ENCODE peak calls at places on chromosome 3, in seven cellular contexts. F is HCT116, E is H7, J is lower lobe of right lung, P is HFF-Myc, Q is neural progenitor cell, U is lung. L is an unnamed sample.

GRCh38 chr3:149559989-149560388 is 85.5 kb downstream of the TM4SF4 start:
- DNase-seq in U (no peak), F (no peak), P (no peak), J (no peak), Q (no peak), E (no peak), L (no peak)

GRCh38 chr3:154795582-154795981 is 284.5 kb upstream of the MME start:
- DNase-seq in P (no peak), E (no peak), J (no peak), U (no peak), Q (no peak), F (no peak), L (no peak)

GRCh38 chr3:53329933-53330332 is 17.4 kb downstream of the DCP1A start:
- DNase-seq in F (no peak), Q (no peak), J (no peak), E (no peak), P (no peak), U (no peak), L (no peak)

GRCh38 chr3:152355744-152356665 is 87.3 kb downstream of the MBNL1 start:
- DNase-seq in E (no peak), F (no peak), Q (no peak), U (no peak), J (no peak), P (no peak), L (no peak)

GRCh38 chr3:46206284-46206683 is 1.8 kb downstream of the CCR1 start:
- DNase-seq in Q (no peak), J (no peak), U (no peak), F (no peak), P (no peak), E (no peak), L (no peak)

GRCh38 chr3:182807056-182807455 is 13.8 kb downstream of the ATP11B start:
- DNase-seq in Q (no peak), F (no peak), E (no peak), U (no peak), J (no peak), P (no peak), L (no peak)

GRCh38 chr3:114417265-114417664 is 123.4 kb downstream of the TIGIT start:
- DNase-seq in Q (no peak), F (no peak), E (no peak), U (no peak), P (no peak), J (no peak), L (no peak)

GRCh38 chr3:164460851-164461250 is 617.4 kb downstream of the SI start:
- DNase-seq in U (no peak), E (no peak), J (no peak), F (no peak), P (no peak), Q (no peak), L (peak)

GRCh38 chr3:120420855-120421570 is 29.8 kb downstream of the FSTL1 start:
- DNase-seq in J (no peak), F (no peak), P (no peak), Q (no peak), E (no peak), U (no peak), L (no peak)

GRCh38 chr3:63685340-63685739 is 32.9 kb downstream of the SNTN start:
- DNase-seq in F (no peak), E (no peak), J (no peak), U (no peak), P (no peak), Q (no peak), L (no peak)

GRCh38 chr3:188082040-188082439 is 71.9 kb upstream of the LPP start:
- DNase-seq in U (no peak), J (no peak), P (no peak), E (no peak), Q (no peak), F (no peak), L (no peak)

GRCh38 chr3:142210144-142210543 is 15.2 kb downstream of the GK5 start:
- DNase-seq in E (peak), P (no peak), Q (peak), U (no peak), J (no peak), F (no peak), L (no peak)

GRCh38 chr3:51967384-51968174 is at the start of gene PCBP4:
- DNase-seq in E (peak), U (peak), P (no peak), Q (peak), F (no peak), J (peak), L (no peak)

GRCh38 chr3:176663376-176663775 is 533.9 kb downstream of the TBL1XR1 start:
- DNase-seq in U (no peak), Q (peak), E (no peak), F (no peak), P (no peak), J (no peak), L (no peak)

GRCh38 chr3:107430214-107431047 is 53.2 kb downstream of the CCDC54 start:
- DNase-seq in P (no peak), F (no peak), U (no peak), E (peak), Q (peak), J (no peak), L (peak)

GRCh38 chr3:152096280-152096679 is 172.4 kb upstream of the MBNL1 start:
- DNase-seq in F (no peak), P (no peak), E (no peak), U (no peak), J (no peak), Q (no peak), L (no peak)

GRCh38 chr3:52385157-52385556 is 59.7 kb downstream of the SEMA3G start:
- DNase-seq in F (peak), U (no peak), E (peak), J (no peak), P (no peak), Q (peak), L (peak)

GRCh38 chr3:34725774-34726173 is 913.6 kb upstream of the ARPP21 start:
- DNase-seq in J (no peak), Q (peak), E (no peak), F (no peak), P (no peak), U (no peak), L (no peak)

GRCh38 chr3:64176461-64176996 is 48.7 kb downstream of the PRICKLE2 start:
- DNase-seq in Q (no peak), U (no peak), F (no peak), E (no peak), P (no peak), J (no peak), L (no peak)

GRCh38 chr3:186882125-186882524 is 39.6 kb downstream of the ADIPOQ start:
- DNase-seq in E (no peak), Q (no peak), U (no peak), P (peak), F (no peak), J (no peak), L (peak)

GRCh38 chr3:179175358-179175757 is 27.2 kb downstream of the PIK3CA start:
- DNase-seq in E (no peak), J (no peak), F (no peak), P (no peak), U (no peak), Q (peak), L (no peak)

GRCh38 chr3:139302084-139302800 is 41.6 kb upstream of the MRPS22 start:
- DNase-seq in P (peak), J (no peak), F (peak), U (no peak), E (no peak), Q (no peak), L (no peak)

GRCh38 chr3:137759505-137759904 is 4.6 kb upstream of the SOX14 start:
- DNase-seq in J (no peak), U (no peak), F (no peak), Q (no peak), P (no peak), E (no peak), L (no peak)

GRCh38 chr3:183988216-183988790 is 29.4 kb downstream of the ABCC5 start:
- DNase-seq in J (no peak), U (no peak), Q (no peak), E (no peak), P (no peak), F (no peak), L (no peak)

GRCh38 chr3:161454615-161455014 is 42.0 kb upstream of the OTOL1 start:
- DNase-seq in F (no peak), J (no peak), E (no peak), P (no peak), Q (peak), U (no peak), L (no peak)

GRCh38 chr3:5038243-5038642 is 59.0 kb downstream of the BHLHE40 start:
- DNase-seq in F (no peak), Q (no peak), E (no peak), J (no peak), U (no peak), P (no peak), L (no peak)

GRCh38 chr3:19798324-19798723 is 135.7 kb downstream of the EFHB start:
- DNase-seq in P (no peak), E (no peak), Q (no peak), F (no peak), U (no peak), J (no peak), L (no peak)

GRCh38 chr3:194061421-194062029 is 74.4 kb upstream of the HES1 start:
- DNase-seq in Q (no peak), J (no peak), P (no peak), F (no peak), E (no peak), U (no peak), L (no peak)

GRCh38 chr3:148950806-148951205 is 40.5 kb upstream of the GYG1 start:
- DNase-seq in Q (no peak), E (peak), J (no peak), P (no peak), F (peak), U (no peak), L (peak)

GRCh38 chr3:36763111-36763849 is 1.1 kb downstream of the DCLK3 start:
- DNase-seq in P (no peak), Q (no peak), F (no peak), U (no peak), J (no peak), E (peak), L (no peak)
- H3K4me3 ChIP-seq in P (no peak), Q (peak), F (no peak), U (no peak), J (peak), E (peak), L (peak)

DNA sequence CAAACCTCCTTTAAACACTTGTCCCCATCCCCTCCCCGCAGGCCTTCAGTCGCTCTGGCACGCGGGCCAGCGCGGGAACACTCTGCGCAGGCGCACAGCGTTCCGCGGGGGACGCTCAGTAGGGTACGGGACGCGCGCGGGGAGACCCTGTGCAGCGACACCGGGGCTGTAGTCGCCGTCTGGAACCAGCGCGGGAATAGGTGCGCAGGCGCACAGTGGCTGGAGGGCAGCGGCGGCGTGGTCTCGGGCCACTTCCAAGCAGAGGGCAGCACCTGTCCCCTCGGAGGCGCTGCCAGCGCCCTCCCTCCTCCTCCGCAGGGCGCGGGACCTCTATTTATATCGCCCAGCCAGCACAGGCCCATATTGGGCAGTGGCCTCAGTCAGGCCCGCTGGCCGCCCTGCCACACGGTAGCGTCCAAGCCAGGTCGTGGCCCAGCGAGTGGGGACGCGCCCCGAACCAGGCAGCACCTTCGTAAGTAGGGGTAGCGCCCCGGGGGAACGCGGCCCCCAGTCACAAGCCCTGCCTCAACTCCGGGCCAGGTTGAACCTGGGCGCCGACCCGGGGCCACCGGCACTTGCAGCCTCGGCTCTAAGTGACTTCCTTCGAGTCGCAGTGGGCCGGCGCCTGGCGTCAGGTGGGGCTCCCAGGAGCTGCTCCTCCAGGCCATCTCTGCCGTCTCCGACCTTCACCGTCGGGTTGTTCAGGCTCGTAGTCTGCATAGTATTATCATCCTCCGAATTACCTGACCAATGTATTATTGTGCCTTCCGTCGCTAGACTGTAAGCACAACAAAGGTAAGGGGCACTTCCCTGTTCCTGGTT is at the start of gene KBTBD12:
- DNase-seq in Q (peak), U (peak), J (peak), F (no peak), E (peak), P (no peak), L (no peak)
- H3K4me3 ChIP-seq in Q (peak), U (peak), J (peak), F (no peak), E (peak), P (peak), L (no peak)

DNA sequence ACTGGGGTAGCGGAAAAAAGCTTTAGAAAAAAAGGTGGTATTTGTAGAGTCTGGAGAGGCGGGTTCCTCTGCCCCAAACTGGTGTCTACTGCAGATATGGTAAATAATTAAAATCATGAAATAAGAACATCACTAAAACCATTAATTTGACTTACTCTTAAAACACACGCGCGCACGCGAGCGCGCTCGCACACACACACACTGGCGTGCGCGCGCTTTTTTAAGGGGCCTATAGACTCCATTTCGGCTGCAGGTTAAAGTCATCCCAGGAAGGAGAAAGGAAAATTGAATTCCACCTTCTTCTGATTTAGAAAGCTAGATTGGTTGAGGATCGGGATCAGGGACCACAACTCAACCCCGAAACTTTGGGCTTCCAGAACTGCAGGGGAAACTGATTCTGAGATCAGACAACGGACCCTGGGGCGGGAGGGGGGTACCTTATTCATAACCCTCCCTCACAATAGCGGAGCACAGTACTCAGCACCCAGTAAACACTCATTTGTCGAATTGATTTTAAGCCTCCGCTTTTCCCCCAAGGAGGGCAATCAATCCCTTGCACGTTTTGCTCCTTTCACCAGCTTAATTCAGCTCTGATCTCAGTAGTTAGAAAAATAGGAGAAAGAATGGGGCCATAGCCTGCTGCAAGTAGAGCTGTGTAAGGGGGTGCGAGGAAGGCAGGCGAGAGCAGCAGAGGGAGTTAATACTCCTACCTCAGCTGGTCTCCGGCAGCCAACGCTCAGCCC is 510 bp upstream of the LRRC3B start:
- DNase-seq in F (no peak), P (no peak), J (no peak), E (peak), Q (peak), U (no peak), L (no peak)
- H3K4me3 ChIP-seq in F (no peak), P (no peak), J (peak), E (peak), Q (peak), U (peak), L (peak)

GRCh38 chr3:129021140-129021551 is 20.0 kb downstream of the EFCC1 start:
- DNase-seq in F (no peak), U (no peak), J (no peak), E (no peak), Q (no peak), P (peak), L (no peak)

GRCh38 chr3:129023909-129024308 is 22.8 kb downstream of the EFCC1 start:
- DNase-seq in U (no peak), E (peak), P (no peak), Q (no peak), F (no peak), J (no peak), L (peak)

GRCh38 chr3:129022995-129023332 is 21.9 kb downstream of the EFCC1 start:
- DNase-seq in F (no peak), Q (no peak), E (no peak), J (no peak), P (no peak), U (no peak), L (no peak)

GRCh38 chr3:129020691-129021090 is 19.6 kb downstream of the EFCC1 start:
- DNase-seq in E (no peak), P (no peak), Q (no peak), F (no peak), J (no peak), U (no peak), L (no peak)

DNA sequence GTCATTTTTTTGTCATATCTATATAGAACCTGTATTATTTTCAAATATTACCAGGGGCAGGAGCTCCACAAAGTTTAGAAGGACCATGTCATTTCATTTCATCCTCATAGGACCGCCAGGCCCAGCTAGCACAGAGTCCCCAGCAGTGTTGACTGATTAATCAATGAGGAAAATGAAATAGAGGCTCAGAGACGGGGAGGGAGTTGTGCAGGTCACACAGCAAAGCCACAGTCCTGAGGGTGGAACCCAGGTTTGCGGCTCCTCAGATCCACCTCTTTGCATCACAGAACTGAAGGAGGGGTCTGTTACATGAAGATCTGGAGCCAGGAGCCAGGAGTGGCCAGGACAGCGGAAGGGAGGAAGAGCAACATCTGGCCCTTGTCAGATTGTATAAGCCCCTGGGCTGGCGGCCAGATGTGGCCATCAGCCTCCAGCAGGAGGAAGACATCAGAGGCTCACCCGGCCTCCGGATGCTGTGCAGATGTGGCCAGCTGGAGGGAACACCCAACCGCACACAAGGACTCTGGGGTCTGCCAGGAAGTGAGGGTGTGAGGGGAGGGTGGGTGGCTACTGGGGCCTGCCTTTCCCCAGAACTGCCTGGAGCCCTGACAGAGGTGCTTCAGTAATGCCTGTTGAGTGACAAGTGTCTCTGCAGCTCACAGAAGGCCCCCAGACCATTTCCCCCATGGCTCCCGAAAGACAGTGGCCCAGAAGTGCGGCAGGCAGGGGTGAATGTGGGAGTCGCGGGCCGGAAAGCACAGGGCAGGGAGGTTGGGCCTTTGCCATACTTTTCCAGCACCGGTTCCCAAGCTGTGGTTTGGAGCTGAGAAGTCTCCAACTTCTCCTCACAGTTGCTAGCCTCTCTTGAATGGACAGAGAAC is 21.2 kb downstream of the EFCC1 start:
- DNase-seq in F (no peak), Q (no peak), E (peak), P (peak), U (peak), J (peak), L (no peak)
- H3K4me3 ChIP-seq in F (no peak), Q (no peak), E (no peak), P (no peak), U (no peak), J (no peak), L (no peak)

DNA sequence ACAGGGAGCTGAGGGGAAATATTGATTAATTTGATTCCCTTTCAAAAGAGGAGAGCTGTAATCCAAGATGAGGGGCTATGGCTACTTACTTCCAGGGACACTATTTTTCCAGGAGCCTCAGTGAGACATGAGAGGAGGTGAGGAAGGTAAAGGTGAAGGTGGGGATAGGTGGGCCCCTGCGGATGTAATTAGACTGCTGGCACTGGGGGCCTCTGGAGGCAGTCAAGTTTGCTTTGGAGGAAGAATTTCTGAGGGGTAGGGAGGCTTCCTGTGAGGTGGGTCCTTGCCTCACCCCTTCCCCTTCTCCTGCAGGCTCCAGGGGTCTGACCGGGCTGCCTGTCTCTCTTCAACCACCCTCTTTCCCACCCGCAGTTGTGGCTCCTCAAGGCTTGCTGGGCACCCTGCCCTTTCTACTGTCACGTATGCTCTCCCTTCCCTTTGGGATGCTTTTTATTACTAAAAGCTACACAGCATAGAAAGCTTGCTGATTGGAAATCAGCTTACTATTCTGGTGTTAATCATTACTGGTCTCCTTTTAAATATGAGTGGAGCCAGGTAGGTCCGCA is 22.5 kb downstream of the GASK1A start:
- DNase-seq in J (no peak), Q (no peak), F (no peak), U (no peak), P (no peak), E (no peak), L (no peak)
- H3K4me3 ChIP-seq in J (no peak), Q (no peak), F (no peak), U (no peak), P (no peak), E (no peak), L (no peak)

DNA sequence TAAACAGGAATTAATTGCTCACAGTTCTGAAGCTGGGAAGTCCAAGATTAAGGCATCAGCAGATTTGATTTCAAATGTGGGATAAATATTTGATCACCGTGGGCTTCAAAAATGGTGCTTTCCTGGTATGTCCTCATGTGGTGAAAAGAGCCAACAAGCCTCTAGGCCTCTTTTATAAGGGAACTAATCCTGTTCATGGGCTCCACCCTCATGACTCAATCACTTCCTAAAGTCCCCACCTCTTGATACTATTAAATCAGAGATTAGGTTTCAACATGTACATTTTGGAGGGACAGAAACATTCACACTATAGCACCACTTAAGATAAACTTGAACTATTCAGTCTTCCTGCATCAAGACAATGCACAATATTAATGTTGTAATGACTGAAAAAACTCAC is 800.8 kb downstream of the NAALADL2 start:
- DNase-seq in J (no peak), Q (no peak), P (no peak), U (no peak), F (no peak), E (no peak), L (peak)
- H3K4me3 ChIP-seq in J (no peak), Q (no peak), P (no peak), U (no peak), F (no peak), E (no peak), L (no peak)

GRCh38 chr3:98561727-98562521 is 30.1 kb downstream of the GPR15 start:
- DNase-seq in F (no peak), J (no peak), Q (no peak), E (no peak), P (no peak), U (no peak), L (no peak)
- H3K4me3 ChIP-seq in F (no peak), J (no peak), Q (no peak), E (no peak), P (no peak), U (no peak), L (no peak)